ENCODE peak calls at places on chromosomes 12 and 14, in ten cellular contexts. R, Q, I, H, K, G, N, E, J and Z are unnamed samples.
A peak's percentile ranks its signal among the peaks of the same experiment; 100 is the strongest.

GRCh38 chr12:106081606-106082005 is 57.1 kb downstream of the NUAK1 start:
- DNase-seq in K (peak; percentile 70), G (no peak), J (no peak), I (no peak), R (peak; percentile 16), N (no peak), H (no peak), E (no peak), Q (no peak), Z (no peak)

GRCh38 chr12:29102739-29103138 is 46.3 kb upstream of the FAR2 start:
- DNase-seq in N (no peak), K (no peak), J (no peak), E (no peak), I (no peak), G (no peak), H (no peak), Q (no peak), R (no peak), Z (peak; percentile 61)

GRCh38 chr14:69316449-69317391 is 56.8 kb downstream of the GALNT16 start:
- DNase-seq in Q (no peak), I (no peak), H (no peak), K (peak; percentile 100), N (peak; percentile 39), E (peak; percentile 78), G (no peak), J (peak; percentile 97), R (peak; percentile 98), Z (no peak)

GRCh38 chr12:27511031-27511722 is 12.8 kb upstream of the PPFIBP1 start:
- DNase-seq in H (no peak), J (peak; percentile 73), Q (no peak), I (no peak), E (no peak), G (no peak), K (peak; percentile 97), R (peak; percentile 21), N (no peak), Z (no peak)

GRCh38 chr12:85872497-85873091 is 1.5 kb upstream of the NTS start:
- DNase-seq in G (no peak), J (peak; percentile 71), R (peak; percentile 72), K (peak; percentile 80), E (no peak), H (peak; percentile 72), N (no peak), Q (peak; percentile 51), I (no peak), Z (peak; percentile 49)

GRCh38 chr12:111570090-111570961 is 28.8 kb downstream of the ATXN2 start:
- DNase-seq in G (no peak), Q (no peak), J (peak; percentile 79), E (no peak), K (peak; percentile 85), I (no peak), N (no peak), H (no peak), R (peak; percentile 88), Z (no peak)

GRCh38 chr12:112180422-112180821 is 55.1 kb downstream of the TRAFD1 start:
- DNase-seq in J (no peak), G (no peak), E (no peak), K (no peak), N (no peak), H (no peak), R (no peak), I (no peak), Q (no peak), Z (no peak)

GRCh38 chr14:63180017-63180416 is 24.2 kb upstream of the RHOJ start:
- DNase-seq in R (peak; percentile 60), N (no peak), J (no peak), Q (no peak), I (no peak), G (no peak), E (no peak), K (peak; percentile 77), H (no peak), Z (no peak)

GRCh38 chr12:114812858-114813761 is 129.1 kb upstream of the TBX3 start:
- DNase-seq in G (no peak), N (no peak), K (no peak), R (no peak), Q (peak; percentile 59), J (peak; percentile 57), H (no peak), I (no peak), E (no peak), Z (no peak)
- H3K4me3 ChIP-seq in G (no peak overlapping the region), N (peak overlapping the region; percentile 4), K (no peak overlapping the region), R (no peak overlapping the region), Q (no peak overlapping the region), J (peak overlapping the region; percentile 18), H (no peak overlapping the region), I (no peak overlapping the region), E (no peak overlapping the region), Z (no peak overlapping the region)

GRCh38 chr14:32076278-32077080 is 625 bp upstream of the ARHGAP5 start:
- DNase-seq in J (peak; percentile 98), N (peak; percentile 95), G (peak; percentile 97), H (peak; percentile 97), E (peak; percentile 94), K (peak; percentile 93), I (peak; percentile 79), R (peak; percentile 99), Q (peak; percentile 97), Z (peak; percentile 85)

GRCh38 chr14:32078030-32078793 is 1.1 kb downstream of the ARHGAP5 start:
- DNase-seq in H (peak; percentile 51), R (peak; percentile 71), E (peak; percentile 45), G (peak; percentile 40), J (peak; percentile 50), I (peak; percentile 31), K (peak; percentile 51), N (peak; percentile 39), Q (no peak), Z (peak; percentile 31)

GRCh38 chr14:32077081-32078029 is at the start of gene ARHGAP5:
- DNase-seq in N (peak; percentile 39), J (peak; percentile 54), R (peak; percentile 53), I (peak; percentile 40), G (no peak), H (peak; percentile 77), E (peak; percentile 43), Q (peak; percentile 67), K (peak; percentile 15), Z (peak; percentile 7)

GRCh38 chr14:32080001-32080510 is 3.0 kb downstream of the ARHGAP5 start:
- DNase-seq in J (no peak), N (no peak), H (no peak), I (no peak), Q (no peak), R (no peak), E (no peak), K (peak; percentile 4), G (no peak), Z (no peak)

GRCh38 chr14:32078794-32079663 is 1.9 kb downstream of the ARHGAP5 start:
- DNase-seq in J (peak; percentile 28), Q (no peak), R (peak; percentile 20), G (no peak), K (peak; percentile 12), E (no peak), N (no peak), I (no peak), H (peak; percentile 19), Z (no peak)
- H3K4me3 ChIP-seq in J (peak overlapping the region; percentile 96), Q (peak overlapping the region; percentile 100), R (peak overlapping the region; percentile 97), G (peak overlapping the region; percentile 56), K (peak overlapping the region; percentile 85), E (peak overlapping the region; percentile 99), N (peak overlapping the region; percentile 94), I (peak overlapping the region; percentile 90), H (peak overlapping the region; percentile 83), Z (peak overlapping the region; percentile 85)

GRCh38 chr12:34342048-34342447 is 319.8 kb downstream of the ALG10 start:
- DNase-seq in G (no peak), I (no peak), K (no peak), Q (no peak), J (no peak), E (no peak), N (no peak), R (no peak), H (no peak), Z (no peak)

GRCh38 chr12:34338751-34339150 is 316.5 kb downstream of the ALG10 start:
- DNase-seq in Q (no peak), J (no peak), I (no peak), R (no peak), K (no peak), N (no peak), G (no peak), H (no peak), E (no peak), Z (no peak)

GRCh38 chr12:34341362-34341733 is 319.1 kb downstream of the ALG10 start:
- DNase-seq in K (no peak), N (no peak), Q (no peak), J (no peak), E (no peak), R (no peak), G (no peak), H (no peak), I (no peak), Z (no peak)

GRCh38 chr12:34339922-34340321 is 317.6 kb downstream of the ALG10 start:
- DNase-seq in N (no peak), G (no peak), H (no peak), R (no peak), E (no peak), Q (no peak), I (no peak), J (no peak), K (no peak), Z (no peak)

DNA sequence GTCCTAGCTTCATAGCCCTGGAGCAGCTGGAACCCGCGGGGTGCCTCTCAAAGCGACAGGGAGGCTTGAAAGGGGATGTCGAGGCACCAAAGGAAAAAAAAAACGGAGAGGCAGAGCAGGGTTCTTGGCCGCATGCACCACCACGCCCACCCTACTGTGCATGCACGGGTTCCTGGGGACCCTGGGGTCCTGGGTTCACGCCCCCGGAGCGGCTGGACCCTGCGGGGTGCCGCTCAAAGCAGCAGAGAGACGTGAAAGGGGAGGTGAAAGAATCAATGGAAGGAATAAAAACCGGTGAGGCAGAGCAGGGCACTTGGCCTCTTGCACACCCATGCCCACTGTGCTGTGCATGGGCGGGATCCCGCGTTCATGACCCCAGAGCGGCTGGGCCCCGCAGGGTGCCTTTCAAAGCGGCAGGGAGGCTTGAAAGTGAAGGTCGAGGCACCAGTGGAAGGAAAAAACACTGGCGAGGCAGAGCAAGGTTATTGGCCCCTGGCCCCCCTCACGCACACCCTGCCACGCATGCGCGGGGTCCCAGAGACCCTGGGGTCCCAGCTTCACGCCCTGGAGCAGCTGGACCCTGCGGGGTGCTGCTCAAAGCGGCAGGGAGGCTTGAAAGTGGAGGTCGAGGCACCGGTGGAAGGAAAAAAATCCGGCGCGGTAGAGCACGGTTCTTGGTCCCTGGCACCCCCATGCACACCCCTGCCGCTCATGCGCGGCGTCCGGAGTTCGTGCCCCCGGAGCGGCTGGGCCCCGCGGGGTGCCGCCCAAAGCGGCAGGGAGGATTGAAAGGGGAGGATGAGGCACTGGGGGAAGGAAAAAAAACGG is 318.5 kb downstream of the ALG10 start:
- DNase-seq in J (no peak), E (no peak), R (no peak), N (no peak), H (no peak), K (no peak), G (no peak), I (no peak), Q (no peak), Z (no peak)
- H3K4me3 ChIP-seq in J (no peak overlapping the region), E (no peak overlapping the region), R (no peak overlapping the region), N (no peak overlapping the region), H (no peak overlapping the region), K (no peak overlapping the region), G (no peak overlapping the region), I (no peak overlapping the region), Q (no peak overlapping the region), Z (no peak overlapping the region)

GRCh38 chr14:74611672-74612345 is at the start of gene LTBP2:
- DNase-seq in E (no peak), H (peak; percentile 56), R (peak; percentile 70), N (no peak), J (peak; percentile 63), I (peak; percentile 27), G (no peak), Q (no peak), K (peak; percentile 53), Z (no peak)

GRCh38 chr14:74610199-74610865 is 1.7 kb downstream of the LTBP2 start:
- DNase-seq in I (no peak), J (no peak), N (no peak), H (no peak), G (no peak), K (no peak), R (no peak), Q (no peak), E (no peak), Z (no peak)

GRCh38 chr14:74612346-74613021 is 447 bp upstream of the LTBP2 start:
- DNase-seq in J (peak; percentile 84), E (peak; percentile 80), G (peak; percentile 58), Q (peak; percentile 80), K (peak; percentile 75), H (peak; percentile 90), R (peak; percentile 93), N (peak; percentile 74), I (peak; percentile 85), Z (peak; percentile 46)

GRCh38 chr14:74609721-74610120 is 2.3 kb downstream of the LTBP2 start:
- DNase-seq in R (peak; percentile 51), G (no peak), K (peak; percentile 69), J (peak; percentile 56), N (no peak), H (no peak), I (no peak), Q (no peak), E (no peak), Z (no peak)

GRCh38 chr14:74610866-74611671 is 968 bp downstream of the LTBP2 start:
- DNase-seq in G (no peak), E (peak; percentile 47), Q (no peak), K (peak; percentile 54), J (peak; percentile 52), N (no peak), R (peak; percentile 54), H (no peak), I (no peak), Z (no peak)
- H3K4me3 ChIP-seq in G (no peak overlapping the region), E (peak overlapping the region; percentile 60), Q (peak overlapping the region; percentile 85), K (peak overlapping the region; percentile 72), J (peak overlapping the region; percentile 74), N (peak overlapping the region; percentile 83), R (peak overlapping the region; percentile 64), H (peak overlapping the region; percentile 67), I (no peak overlapping the region), Z (no peak overlapping the region)